ENCODE peak calls at places on chromosomes 5 and 9, in nine cellular contexts. D is stimulated activated CD8-positive, alpha-beta memory T cell treated with anti-CD3 and anti-CD28 coated beads, Interleukin-4, amount 100 ng/mL, for 24 hours; Q is RCC 7860; L is activated CD4-positive, CD25-positive, alpha-beta regulatory T cell treated with anti-CD3 and anti-CD28 coated beads, Interleukin-2, amount 50 U/mL, for 72 hours; S is NCI-H774; F is EH; I is NCI-H510A; M is tibial artery; B is AG04449. W is an unnamed sample.

GRCh38 chr5:116524966-116525365 is 49.7 kb downstream of the SEMA6A start:
- DNase-seq in L (no peak), I (no peak), F (no peak), M (no peak), B (no peak), S (no peak), D (no peak), Q (no peak), W (no peak)

GRCh38 chr9:93325307-93326035 is 126.0 kb upstream of the FAM120A start:
- DNase-seq in I (no peak), D (no peak), B (no peak), F (no peak), Q (no peak), L (no peak), S (no peak), M (no peak), W (no peak)

GRCh38 chr5:178619390-178619789 is 7.5 kb downstream of the CLK4 start:
- DNase-seq in M (no peak), D (no peak), B (no peak), Q (no peak), F (no peak), I (no peak), L (no peak), S (no peak), W (no peak)

GRCh38 chr9:116550728-116551436 is 136.2 kb upstream of the TRIM32 start:
- DNase-seq in M (no peak), I (no peak), F (peak; percentile 25), Q (peak; percentile 16), L (no peak), B (no peak), S (no peak), D (no peak), W (peak; percentile 38)

GRCh38 chr9:97307500-97308163 is at the start of gene CCDC180:
- DNase-seq in L (no peak), F (peak; percentile 18), D (no peak), Q (no peak), S (no peak), I (no peak), B (no peak), M (peak; percentile 67), W (peak; percentile 7)

GRCh38 chr9:82031538-82032280 is 43.1 kb downstream of the SPATA31D1 start:
- DNase-seq in B (peak; percentile 28), M (no peak), I (no peak), Q (peak; percentile 48), D (no peak), L (no peak), S (no peak), F (peak; percentile 72), W (peak; percentile 60)

GRCh38 chr5:149133795-149134777 is 7.2 kb upstream of the ABLIM3 start:
- DNase-seq in S (no peak), Q (peak; percentile 100), B (no peak), D (no peak), I (no peak), L (no peak), F (peak; percentile 95), M (peak; percentile 84), W (peak; percentile 95)

GRCh38 chr5:179836225-179837019 is 15.7 kb downstream of the SQSTM1 start:
- DNase-seq in M (no peak), L (no peak), Q (peak; percentile 54), F (peak; percentile 43), S (no peak), B (no peak), I (no peak), D (peak; percentile 38), W (no peak)

GRCh38 chr5:135246923-135247795 is 151.9 kb downstream of the MACROH2A1 start:
- DNase-seq in F (peak; percentile 95), B (peak; percentile 80), D (no peak), I (peak; percentile 33), L (peak; percentile 19), Q (peak; percentile 91), M (no peak), S (no peak), W (peak; percentile 95)

GRCh38 chr5:78979117-78979742 is 5.9 kb downstream of the ARSB start:
- DNase-seq in B (no peak), D (no peak), M (no peak), S (no peak), L (no peak), I (no peak), F (no peak), Q (no peak), W (no peak)

GRCh38 chr5:133387091-133387490 is 225.2 kb downstream of the FSTL4 start:
- DNase-seq in F (no peak), Q (no peak), M (peak; percentile 28), D (no peak), I (no peak), L (no peak), S (no peak), B (no peak), W (no peak)

GRCh38 chr9:29456940-29457339 is 1883.7 kb upstream of the C9orf72 start:
- DNase-seq in F (no peak), I (no peak), Q (no peak), D (no peak), L (no peak), S (no peak), M (no peak), B (no peak), W (peak; percentile 66)

GRCh38 chr5:166074839-166075481 is 2216.5 kb upstream of the WWC1 start:
- DNase-seq in S (no peak), B (no peak), Q (no peak), I (no peak), M (no peak), F (no peak), D (no peak), L (no peak), W (no peak)

GRCh38 chr5:139392678-139393496 is 2.0 kb downstream of the PROB1 start:
- DNase-seq in L (peak; percentile 89), D (peak; percentile 71), S (peak; percentile 61), F (peak; percentile 59), M (no peak), I (peak; percentile 52), Q (no peak), B (no peak), W (no peak)

GRCh38 chr5:176639981-176640380 is 7.3 kb upstream of the TSPAN17 start:
- DNase-seq in I (no peak), S (no peak), B (no peak), L (no peak), D (no peak), F (peak; percentile 9), Q (no peak), M (peak; percentile 81), W (no peak)